ENCODE peak calls at places on chromosomes 13 and 19, in four cellular contexts. K is heart right ventricle, E is mammary epithelial cell, P is ovary. T is an unnamed sample.

GRCh38 chr13:41639237-41639904 is 182.0 kb downstream of the RGCC start:
- DNase-seq in E (no peak), P (no peak), K (no peak), T (no peak)

GRCh38 chr13:44311011-44311481 is 62.6 kb upstream of the SERP2 start:
- DNase-seq in P (no peak), E (peak; percentile 94), K (no peak), T (no peak)

GRCh38 chr19:30073152-30074000 is 131.3 kb downstream of the URI1 start:
- DNase-seq in P (peak; percentile 14), K (no peak), E (no peak), T (no peak)

GRCh38 chr19:50639121-50640112 is at the start of gene SYT3:
- DNase-seq in E (no peak), P (no peak), K (peak; percentile 28), T (no peak)

GRCh38 chr19:1855828-1856255 is 7.5 kb downstream of the KLF16 start:
- DNase-seq in P (no peak), K (no peak), E (no peak), T (no peak)

GRCh38 chr13:58480011-58480410 is 848.5 kb downstream of the PCDH17 start:
- DNase-seq in E (no peak), P (no peak), K (no peak), T (no peak)

GRCh38 chr13:20416223-20416622 is 109.4 kb downstream of the CRYL1 start:
- DNase-seq in K (no peak), E (no peak), P (no peak), T (no peak)

GRCh38 chr19:35841961-35842595 is 10.2 kb downstream of the NPHS1 start:
- DNase-seq in E (no peak), P (no peak), K (no peak), T (no peak)

GRCh38 chr13:40706439-40706838 is 40.0 kb upstream of the FOXO1 start:
- DNase-seq in E (no peak), K (no peak), P (no peak), T (no peak)

GRCh38 chr19:48634424-48635262 is 2.5 kb downstream of the DBP start:
- DNase-seq in P (peak; percentile 99), E (peak; percentile 91), K (peak; percentile 97), T (peak; percentile 97)
- H3K4me1 ChIP-seq in P (peaks cover 22% of the 10 kb centered on the region), E (peaks cover 46% of the 10 kb centered on the region), K (peaks cover 19% of the 10 kb centered on the region), T (peaks cover 5% of the 10 kb centered on the region)

GRCh38 chr13:27967736-27968315 is 1.3 kb downstream of the CDX2 start:
- DNase-seq in E (no peak), P (no peak), K (no peak), T (no peak)
- H3K27me3 ChIP-seq in E (peaks cover 66% of the 10 kb centered on the region), P (no peaks in the 10 kb centered on the region), K (peaks cover 100% of the 10 kb centered on the region), T (no peaks in the 10 kb centered on the region)

DNA sequence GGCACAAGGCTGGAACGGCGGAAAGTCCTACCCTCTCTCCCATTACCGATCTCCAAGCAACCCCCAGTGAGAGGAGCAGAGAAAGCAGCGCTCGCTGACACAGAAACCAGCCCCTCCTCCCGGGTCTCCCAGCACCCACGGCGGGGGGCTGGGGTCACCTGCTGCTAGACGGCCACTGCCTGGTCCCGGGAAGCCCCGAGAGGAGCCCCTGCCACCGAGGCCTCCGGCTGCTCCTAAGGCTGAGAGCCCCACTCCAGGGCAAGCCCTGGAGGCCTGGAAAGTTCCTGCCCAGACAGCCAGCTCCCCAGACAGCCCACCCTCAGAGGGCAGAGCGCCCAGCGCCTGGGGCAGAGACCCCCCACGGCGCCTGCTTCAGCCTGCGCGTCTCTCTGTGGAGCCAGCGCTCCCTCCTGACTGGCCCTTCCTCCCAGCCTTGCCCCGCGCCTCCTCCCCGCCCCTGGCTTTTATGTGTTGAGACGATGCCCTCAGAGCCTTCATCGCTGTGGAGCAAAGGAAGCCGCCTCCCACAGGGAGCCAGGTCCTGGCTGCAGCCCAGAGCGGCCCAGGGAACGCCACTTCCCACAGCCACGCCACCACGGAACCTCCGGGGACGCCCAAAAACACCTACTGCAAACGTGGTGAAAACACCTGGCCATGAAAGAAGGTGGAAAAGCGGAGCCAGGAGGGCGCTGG is 51.1 kb downstream of the MLLT1 start:
- DNase-seq in E (no peak), K (no peak), P (peak; percentile 35), T (no peak)
- H3K4me1 ChIP-seq in E (peaks cover 25% of the 10 kb centered on the region), K (peaks cover 13% of the 10 kb centered on the region), P (peaks cover 12% of the 10 kb centered on the region), T (peaks cover 10% of the 10 kb centered on the region)

DNA sequence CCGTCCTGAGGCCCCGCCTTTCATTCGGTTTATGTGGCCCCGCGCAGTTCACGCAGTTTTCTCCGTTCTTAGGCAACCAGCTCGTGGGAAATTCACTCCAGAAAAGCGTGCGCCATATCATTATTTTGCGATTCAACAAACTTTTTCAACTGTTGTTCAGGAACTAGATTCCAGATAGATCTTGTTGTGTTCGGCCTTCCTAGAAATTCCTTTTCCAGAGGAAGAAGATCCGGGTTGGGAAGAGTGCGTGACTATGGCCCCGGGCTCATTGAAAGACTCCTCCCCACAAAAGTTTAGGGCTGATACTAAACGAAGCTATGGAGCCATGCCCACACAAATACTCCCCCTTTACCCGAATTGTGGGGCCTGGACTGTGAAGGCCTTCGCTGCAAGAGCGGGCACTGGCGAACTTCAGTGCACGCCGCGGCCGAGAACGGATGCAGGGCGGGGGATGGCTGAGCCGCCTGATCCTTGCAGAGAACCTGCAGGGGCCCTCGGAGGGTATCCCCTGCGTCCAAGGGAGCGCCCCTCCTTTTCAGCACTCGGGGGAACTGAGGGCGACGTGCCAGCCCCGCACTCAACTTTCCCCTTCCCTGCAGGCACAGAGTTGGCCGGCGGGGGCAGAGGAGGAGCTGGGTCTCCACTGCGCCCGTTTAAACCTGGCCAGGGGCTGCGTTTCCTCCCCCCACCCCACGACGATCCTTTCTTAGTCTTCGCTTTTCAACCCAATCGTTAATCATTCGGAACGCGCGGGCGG is 904 bp upstream of the SOX1 start:
- DNase-seq in E (no peak), P (no peak), K (no peak), T (no peak)
- H3K27me3 ChIP-seq in E (peaks cover 50% of the 10 kb centered on the region), P (no peaks in the 10 kb centered on the region), K (peaks cover 89% of the 10 kb centered on the region), T (no peaks in the 10 kb centered on the region)

GRCh38 chr19:7888145-7888825 is at the start of gene LRRC8E:
- DNase-seq in P (peak; percentile 43), K (no peak), E (peak; percentile 71), T (no peak)
- H3K4me1 ChIP-seq in P (no peaks in the 10 kb centered on the region), K (no peaks in the 10 kb centered on the region), E (peaks cover 3% of the 10 kb centered on the region), T (no peaks in the 10 kb centered on the region)

DNA sequence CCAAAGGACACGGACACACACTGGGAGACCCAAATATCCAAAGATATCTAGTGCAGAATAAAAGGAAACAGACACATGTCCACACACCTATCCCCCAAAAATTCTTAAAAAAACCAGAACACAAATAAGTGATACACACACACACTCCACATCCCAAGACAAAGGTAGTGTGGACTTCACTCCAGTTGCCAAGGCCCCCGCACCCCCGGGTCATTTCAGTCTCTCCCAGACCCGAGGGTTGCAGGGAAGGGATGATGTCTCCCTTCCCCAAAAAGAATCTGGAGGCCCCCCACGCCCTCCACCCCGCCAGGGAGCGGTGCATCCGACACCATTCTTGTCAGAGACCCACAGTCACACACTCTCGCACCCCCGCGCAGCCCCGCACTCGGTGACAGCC is 407 bp downstream of the DPF1 start:
- DNase-seq in K (no peak), P (no peak), E (no peak), T (no peak)
- H3K27me3 ChIP-seq in K (peaks cover 81% of the 10 kb centered on the region), P (no peaks in the 10 kb centered on the region), E (peaks cover 6% of the 10 kb centered on the region), T (peaks cover under 1% of the 10 kb centered on the region)

GRCh38 chr13:113545455-113545930 is 39.1 kb upstream of the TFDP1 start:
- DNase-seq in K (no peak), E (no peak), P (no peak), T (peak; percentile 63)

GRCh38 chr13:113544071-113544891 is 40.3 kb upstream of the TFDP1 start:
- DNase-seq in K (no peak), E (no peak), P (peak; percentile 27), T (no peak)

GRCh38 chr13:113545931-113546516 is 38.5 kb upstream of the TFDP1 start:
- DNase-seq in K (no peak), E (no peak), P (peak; percentile 30), T (no peak)

GRCh38 chr13:113546571-113547247 is 37.8 kb upstream of the TFDP1 start:
- DNase-seq in K (peak; percentile 29), P (peak; percentile 40), E (no peak), T (peak; percentile 66)

GRCh38 chr13:113544896-113545295 is 39.7 kb upstream of the TFDP1 start:
- DNase-seq in P (peak; percentile 20), K (no peak), E (no peak), T (no peak)
- H3K4me1 ChIP-seq in P (peaks cover 2% of the 10 kb centered on the region), K (peaks cover 20% of the 10 kb centered on the region), E (peaks cover 6% of the 10 kb centered on the region), T (peaks cover 23% of the 10 kb centered on the region)

GRCh38 chr13:24688901-24689300 is 8.7 kb downstream of the ATP12A start:
- DNase-seq in E (no peak), P (no peak), K (no peak), T (peak; percentile 31)
- H3K27me3 ChIP-seq in E (no peaks in the 10 kb centered on the region), P (no peaks in the 10 kb centered on the region), K (peaks cover 44% of the 10 kb centered on the region), T (no peaks in the 10 kb centered on the region)